ENCODE peak calls at places on chromosomes 16 and 17, in five cellular contexts. L is mucosa of descending colon; W is CD8-positive, alpha-beta T cell; F is ovary; Z is fibroblast of lung. A is an unnamed sample.

GRCh38 chr17:4596636-4597380 is 12.5 kb downstream of the SMTNL2 start:
- DNase-seq in L (no peak), W (no peak), F (no peak), Z (no peak), A (no peak)

GRCh38 chr16:64365448-64365858 is 756.4 kb downstream of the CDH11 start:
- DNase-seq in L (no peak), W (no peak), F (no peak), Z (peak), A (peak)

GRCh38 chr17:4185656-4186055 is 42.7 kb downstream of the CYB5D2 start:
- DNase-seq in L (no peak), W (no peak), F (peak), Z (no peak), A (no peak)

GRCh38 chr17:1813088-1813487 is 16.6 kb downstream of the SMYD4 start:
- DNase-seq in L (no peak), W (no peak), F (peak), Z (peak), A (peak)

GRCh38 chr17:81090361-81091133 is 55.6 kb downstream of the BAIAP2 start:
- DNase-seq in L (peak), W (peak), F (no peak), Z (no peak), A (peak)

GRCh38 chr16:77289331-77289809 is 90.2 kb downstream of the SYCE1L start:
- DNase-seq in L (no peak), W (no peak), F (no peak), Z (peak), A (peak)

GRCh38 chr17:7839199-7839889 is 5.3 kb downstream of the KDM6B start:
- DNase-seq in L (peak), W (no peak), F (no peak), Z (no peak), A (no peak)

GRCh38 chr17:18960803-18961511 is 9.0 kb downstream of the SLC5A10 start:
- DNase-seq in L (peak), W (peak), F (peak), Z (peak), A (peak)

GRCh38 chr17:4599505-4600281 is 15.4 kb downstream of the SMTNL2 start:
- DNase-seq in L (no peak), W (no peak), F (peak), Z (peak), A (peak)

GRCh38 chr17:67085406-67085805 is 41.1 kb downstream of the CACNG1 start:
- DNase-seq in L (no peak), W (no peak), F (no peak), Z (no peak), A (no peak)

GRCh38 chr17:31060814-31061550 is 33.8 kb upstream of the NF1 start:
- DNase-seq in L (no peak), W (no peak), F (no peak), Z (no peak), A (no peak)

GRCh38 chr16:35733278-35733965 is 2274.0 kb downstream of the TP53TG3F start:
- DNase-seq in L (no peak), W (no peak), F (no peak), Z (no peak), A (no peak)

GRCh38 chr17:29215717-29216116 is 30.9 kb upstream of the CRYBA1 start:
- DNase-seq in L (no peak), W (no peak), F (no peak), Z (peak), A (peak)

GRCh38 chr16:86748643-86749042 is 170.3 kb downstream of the FOXL1 start:
- DNase-seq in L (no peak), W (no peak), F (no peak), Z (no peak), A (no peak)

GRCh38 chr17:56623383-56623782 is 29.9 kb downstream of the NOG start:
- DNase-seq in L (no peak), W (no peak), F (no peak), Z (no peak), A (no peak)

GRCh38 chr17:21425736-21426135 is 49.6 kb downstream of the KCNJ12 start:
- DNase-seq in L (no peak), W (no peak), F (no peak), Z (no peak), A (peak)

GRCh38 chr16:24986512-24987303 is 28.5 kb downstream of the ARHGAP17 start:
- DNase-seq in L (no peak), W (no peak), F (no peak), Z (peak), A (peak)

GRCh38 chr16:50680907-50681885 is at the start of gene SNX20:
- DNase-seq in L (peak), W (peak), F (no peak), Z (no peak), A (no peak)

GRCh38 chr17:633641-634091 is 81.0 kb downstream of the VPS53 start:
- DNase-seq in L (no peak), W (no peak), F (peak), Z (peak), A (no peak)

GRCh38 chr17:281365-281999 is 71.1 kb downstream of the RPH3AL start:
- DNase-seq in L (peak), W (no peak), F (peak), Z (no peak), A (no peak)

GRCh38 chr16:78638371-78638770 is 538.9 kb downstream of the WWOX start:
- DNase-seq in L (no peak), W (no peak), F (no peak), Z (no peak), A (no peak)

GRCh38 chr17:47719411-47720152 is 13.5 kb upstream of the TBX21 start:
- DNase-seq in L (no peak), W (peak), F (no peak), Z (peak), A (peak)

GRCh38 chr17:72004011-72004427 is 116.8 kb upstream of the SOX9 start:
- DNase-seq in L (no peak), W (no peak), F (no peak), Z (peak), A (peak)

GRCh38 chr16:4055748-4056147 is 60.5 kb downstream of the ADCY9 start:
- DNase-seq in L (no peak), W (no peak), F (no peak), Z (no peak), A (no peak)

GRCh38 chr17:37769050-37769449 is 24.2 kb upstream of the HNF1B start:
- DNase-seq in L (no peak), W (no peak), F (no peak), Z (no peak), A (no peak)

GRCh38 chr16:27775254-27775653 is 225.3 kb downstream of the KATNIP start:
- DNase-seq in L (no peak), W (no peak), F (no peak), Z (no peak), A (no peak)

GRCh38 chr16:66274335-66275110 is 92.0 kb upstream of the CDH5 start:
- DNase-seq in L (no peak), W (no peak), F (no peak), Z (peak), A (peak)

GRCh38 chr17:82297804-82298537 is 19.4 kb downstream of the CD7 start:
- DNase-seq in L (peak), W (peak), F (peak), Z (peak), A (peak)
- TF ChIP-seq CTCF in L (no peak), W (no peak), F (no peak), Z (no peak), A (no peak)

GRCh38 chr16:19698480-19699465 is 19.3 kb downstream of the KNOP1 start:
- DNase-seq in L (no peak), W (no peak), F (no peak), Z (peak), A (peak)

GRCh38 chr16:19696961-19697360 is 21.1 kb downstream of the KNOP1 start:
- DNase-seq in L (peak), W (no peak), F (no peak), Z (no peak), A (no peak)

GRCh38 chr16:19694989-19695388 is 23.0 kb downstream of the KNOP1 start:
- DNase-seq in L (no peak), W (no peak), F (no peak), Z (no peak), A (peak)

GRCh38 chr16:19697756-19698318 is 20.2 kb downstream of the KNOP1 start:
- DNase-seq in L (peak), W (no peak), F (no peak), Z (no peak), A (no peak)

DNA sequence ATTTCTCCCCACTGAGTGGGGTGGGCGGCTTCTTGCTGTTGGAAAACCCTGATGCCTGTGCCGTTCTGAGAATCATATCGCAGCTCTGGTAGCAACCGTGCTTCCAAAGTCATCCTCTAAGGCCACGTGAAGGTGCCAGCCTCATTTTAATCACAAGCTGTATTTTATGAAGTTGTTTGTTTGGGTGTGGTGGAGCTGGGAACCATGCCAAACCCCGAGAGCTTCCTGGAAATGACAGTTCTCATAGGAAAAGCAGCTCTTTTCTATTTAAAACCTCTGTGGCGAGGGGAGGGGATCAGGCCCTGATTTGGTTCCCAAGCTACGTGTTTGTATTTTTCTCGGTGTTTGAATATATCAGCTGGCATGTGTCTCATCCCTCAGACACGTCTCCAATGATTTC is 21.7 kb downstream of the KNOP1 start:
- DNase-seq in L (peak), W (peak), F (peak), Z (peak), A (peak)
- H3K4me3 ChIP-seq in L (no peak), W (peak), F (no peak), Z (no peak), A (no peak)

DNA sequence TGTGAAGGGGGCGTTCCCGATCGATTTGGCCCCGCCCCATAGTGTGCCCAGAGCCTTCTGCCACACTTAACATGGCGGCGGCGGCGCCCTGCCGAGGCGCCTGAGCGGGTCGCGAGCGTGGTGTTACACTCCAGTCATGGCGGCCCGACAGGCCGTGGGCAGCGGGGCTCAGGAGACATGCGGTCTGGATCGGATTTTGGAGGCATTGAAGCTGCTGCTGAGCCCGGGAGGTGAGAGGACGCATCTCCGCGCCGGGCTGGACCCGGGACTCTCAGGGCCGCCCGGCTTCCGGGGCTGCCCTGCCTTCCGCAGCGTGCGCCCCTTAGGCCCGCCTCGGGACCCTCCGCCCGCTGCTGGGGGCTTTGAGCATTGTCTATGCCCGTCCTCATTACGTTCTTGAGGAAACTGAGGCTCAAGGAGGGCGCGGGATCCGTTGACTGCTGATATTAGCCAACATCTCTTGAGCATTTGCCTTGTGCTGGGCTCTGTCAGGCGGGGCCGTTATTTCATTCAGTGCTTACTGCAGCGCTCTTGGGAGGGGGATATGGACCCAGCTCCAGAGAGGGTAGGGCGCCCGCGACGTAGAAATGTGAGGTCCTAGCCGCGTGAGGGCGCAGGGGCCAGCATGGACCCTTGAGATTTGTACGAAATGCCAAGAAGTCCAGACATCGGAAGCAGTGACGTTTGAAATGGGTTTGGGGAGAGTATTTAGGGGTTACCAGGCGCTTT is at the start of gene TANGO6:
- DNase-seq in L (peak), W (peak), F (peak), Z (peak), A (peak)
- TF ChIP-seq CTCF in L (no peak), W (no peak), F (no peak), Z (peak), A (peak)

DNA sequence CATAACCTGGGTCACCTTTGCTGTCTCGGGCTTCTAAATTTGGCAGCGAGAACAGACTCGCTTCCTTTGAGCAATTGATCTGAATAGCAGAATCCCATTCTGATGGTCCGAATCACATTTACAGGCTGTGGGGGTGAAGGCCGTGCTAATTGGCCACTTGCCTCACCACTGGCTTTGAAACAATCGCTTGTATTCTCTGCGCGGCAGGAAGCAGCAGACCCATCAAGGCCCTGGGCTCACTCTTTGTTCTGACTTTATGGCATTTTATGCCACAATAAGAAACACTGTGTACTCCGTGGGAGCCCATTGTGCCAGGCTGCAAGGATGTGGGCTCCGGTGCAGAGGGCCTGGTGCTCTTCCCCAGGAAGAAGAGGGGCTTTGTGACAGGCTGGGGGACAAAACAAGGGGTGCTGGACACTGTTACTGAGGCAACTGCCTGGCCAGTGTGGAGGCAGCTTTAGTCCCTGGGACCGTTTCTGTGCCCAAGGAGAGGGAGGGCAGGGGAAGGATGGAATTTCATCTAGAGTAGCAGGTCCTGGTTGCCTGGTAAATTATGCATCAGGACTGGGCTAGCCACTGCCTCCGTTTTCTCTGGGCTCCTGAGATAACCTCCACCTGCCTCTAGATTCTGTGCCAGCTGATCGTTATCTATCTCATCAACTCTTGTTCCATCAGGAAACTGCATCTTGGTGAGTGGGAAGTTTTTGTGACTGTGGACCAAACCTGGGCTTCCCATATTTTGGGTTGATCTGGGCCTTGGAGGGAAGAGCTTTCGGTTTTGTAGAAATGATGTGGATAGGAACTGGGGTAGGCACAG is 78.5 kb downstream of the MRC2 start:
- DNase-seq in L (no peak), W (no peak), F (peak), Z (peak), A (peak)
- H3K4me3 ChIP-seq in L (no peak), W (no peak), F (no peak), Z (peak), A (peak)

DNA sequence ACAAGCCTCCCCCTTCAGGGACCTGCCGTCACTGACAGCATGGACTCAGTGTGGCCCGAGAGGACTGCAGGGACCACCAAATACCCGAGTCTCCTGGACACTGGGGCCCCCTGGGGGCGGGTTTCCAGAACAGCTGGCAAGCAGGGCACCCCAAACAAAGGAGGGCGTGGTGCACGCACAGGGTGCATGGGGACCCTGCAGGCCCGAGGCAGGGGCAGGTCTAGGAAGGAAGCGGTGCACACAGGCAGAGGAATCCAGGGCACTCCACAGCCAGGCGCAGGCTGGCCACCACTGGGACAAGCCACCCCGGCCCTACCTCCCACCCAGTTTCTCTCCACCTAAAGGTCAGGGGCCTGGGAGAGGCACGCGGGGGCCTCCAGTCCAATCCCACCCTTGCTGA is 28.7 kb upstream of the ENPP7 start:
- DNase-seq in L (no peak), W (no peak), F (no peak), Z (no peak), A (no peak)
- TF ChIP-seq CTCF in L (no peak), W (no peak), F (no peak), Z (no peak), A (no peak)

GRCh38 chr16:18799500-18799899 is 1.8 kb downstream of the ARL6IP1 start:
- DNase-seq in L (no peak), W (no peak), F (no peak), Z (no peak), A (no peak)
- H3K4me3 ChIP-seq in L (no peak), W (no peak), F (no peak), Z (peak), A (peak)

DNA sequence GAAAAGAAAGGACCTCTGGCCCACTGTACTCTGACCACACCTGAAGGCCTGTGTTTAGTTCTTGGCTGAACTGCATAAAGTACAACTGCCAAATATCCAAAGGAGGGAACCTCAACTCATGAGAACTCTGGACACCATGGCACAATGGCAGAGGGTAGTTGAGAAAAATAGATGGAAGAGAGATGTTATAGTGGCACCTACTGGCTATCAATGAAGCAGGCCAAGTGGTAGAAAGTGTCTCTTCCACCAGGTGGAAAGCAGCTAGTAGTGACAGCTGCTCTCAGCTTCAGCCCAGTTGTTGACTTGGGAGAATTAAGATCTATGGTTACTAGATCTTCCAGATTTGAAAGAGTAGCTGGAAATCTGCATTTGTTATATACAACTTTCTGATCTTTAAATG is 3.2 kb downstream of the MED31 start:
- DNase-seq in L (no peak), W (no peak), F (no peak), Z (no peak), A (peak)
- TF ChIP-seq CTCF in L (no peak), W (peak), F (no peak), Z (peak), A (peak)

DNA sequence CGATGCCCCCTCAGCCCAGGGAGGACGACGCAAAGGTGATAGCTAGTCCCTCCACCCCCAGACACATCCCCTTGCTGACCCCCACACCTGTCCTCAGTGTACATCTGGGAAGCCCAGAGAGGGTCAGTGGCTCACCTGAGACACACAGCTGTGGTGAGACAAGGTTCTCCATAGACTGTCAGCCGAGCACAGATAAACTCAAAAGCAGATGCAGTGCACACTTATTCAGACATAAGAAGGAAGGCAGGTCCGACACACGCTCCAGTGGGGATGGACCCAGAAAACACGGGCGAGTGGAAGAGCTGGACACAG is 19.6 kb downstream of the CBFA2T3 start:
- DNase-seq in L (no peak), W (peak), F (no peak), Z (no peak), A (no peak)
- H3K4me3 ChIP-seq in L (no peak), W (no peak), F (no peak), Z (no peak), A (no peak)

A was measured in fibroblast of mammary gland.